ENCODE peak calls at places on chromosome 17, in six cellular contexts. R is IMR-90, C is heart right ventricle, W is NCI-H1105 treated with DMSO at 0.1 percent for 48 hours, D is COR-L47, H is psoas muscle. Z is an unnamed sample.

GRCh38 chr17:17363638-17364337 is 60.6 kb downstream of the NT5M start:
- DNase-seq in R (no peak), C (no peak), W (no peak), D (no peak), H (peak; percentile 49), Z (no peak)

GRCh38 chr17:34081269-34081668 is 173.8 kb upstream of the CCL2 start:
- DNase-seq in R (peak; percentile 6), C (no peak), W (no peak), D (no peak), H (no peak), Z (peak; percentile 25)

GRCh38 chr17:66612993-66613392 is 221.9 kb upstream of the CACNG5 start:
- DNase-seq in R (no peak), C (no peak), W (no peak), D (no peak), H (no peak), Z (no peak)

GRCh38 chr17:55555772-55556171 is 44.5 kb upstream of the SMIM36 start:
- DNase-seq in R (no peak), C (no peak), W (no peak), D (no peak), H (no peak), Z (no peak)

GRCh38 chr17:35875439-35876139 is 4.6 kb downstream of the CCL5 start:
- DNase-seq in R (no peak), C (no peak), W (no peak), D (no peak), H (no peak), Z (no peak)

GRCh38 chr17:57940653-57941329 is 14.4 kb downstream of the CUEDC1 start:
- DNase-seq in R (no peak), C (no peak), W (no peak), D (peak; percentile 38), H (peak; percentile 73), Z (no peak)

GRCh38 chr17:50133028-50133768 is 3.2 kb upstream of the SAMD14 start:
- DNase-seq in R (peak; percentile 55), C (no peak), W (no peak), D (no peak), H (peak; percentile 89), Z (peak; percentile 82)

GRCh38 chr17:33697557-33697956 is 404.5 kb upstream of the ASIC2 start:
- DNase-seq in R (no peak), C (no peak), W (no peak), D (no peak), H (no peak), Z (no peak)

GRCh38 chr17:4179071-4179470 is 36.1 kb downstream of the CYB5D2 start:
- DNase-seq in R (no peak), C (no peak), W (no peak), D (no peak), H (no peak), Z (no peak)

GRCh38 chr17:36884495-36885160 is 52.6 kb upstream of the LHX1 start:
- DNase-seq in R (no peak), C (no peak), W (no peak), D (no peak), H (no peak), Z (no peak)

GRCh38 chr17:48555183-48555615 is 10.3 kb upstream of the HOXB2 start:
- DNase-seq in R (peak; percentile 99), C (no peak), W (peak; percentile 85), D (peak; percentile 26), H (no peak), Z (peak; percentile 77)

GRCh38 chr17:5770556-5771270 is 186.4 kb upstream of the NLRP1 start:
- DNase-seq in R (no peak), C (no peak), W (peak; percentile 48), D (no peak), H (no peak), Z (no peak)

GRCh38 chr17:78935419-78936323 is 10.5 kb upstream of the TIMP2 start:
- DNase-seq in R (peak; percentile 99), C (peak; percentile 57), W (no peak), D (no peak), H (peak; percentile 85), Z (peak; percentile 99)

GRCh38 chr17:28744104-28744801 is 442 bp downstream of the TRAF4 start:
- DNase-seq in R (peak; percentile 41), C (peak; percentile 57), W (peak; percentile 8), D (no peak), H (peak; percentile 70), Z (peak; percentile 53)

GRCh38 chr17:32523017-32523680 is 36.4 kb downstream of the CDK5R1 start:
- DNase-seq in R (no peak), C (no peak), W (no peak), D (no peak), H (no peak), Z (no peak)

GRCh38 chr17:61400058-61400785 is 579 bp downstream of the TBX2 start:
- DNase-seq in R (peak; percentile 40), C (no peak), W (no peak), D (no peak), H (no peak), Z (peak; percentile 81)

GRCh38 chr17:42979511-42980273 is at the start of gene PTGES3L:
- DNase-seq in R (peak; percentile 48), C (peak; percentile 51), W (peak; percentile 65), D (peak; percentile 66), H (peak; percentile 91), Z (peak; percentile 62)

GRCh38 chr17:35807371-35808144 is 1.7 kb upstream of the TAF15 start:
- DNase-seq in R (peak; percentile 74), C (no peak), W (no peak), D (no peak), H (no peak), Z (peak; percentile 72)

GRCh38 chr17:7043544-7044268 is at the start of gene SLC16A11:
- DNase-seq in R (peak; percentile 21), C (peak; percentile 59), W (peak; percentile 82), D (peak; percentile 74), H (peak; percentile 71), Z (peak; percentile 62)

GRCh38 chr17:83131268-83132011 is 52.0 kb downstream of the METRNL start:
- DNase-seq in R (no peak), C (no peak), W (no peak), D (no peak), H (peak; percentile 28), Z (no peak)

GRCh38 chr17:18860161-18860972 is 2.4 kb downstream of the PRPSAP2 start:
- DNase-seq in R (peak; percentile 58), C (no peak), W (no peak), D (no peak), H (no peak), Z (peak; percentile 53)